ENCODE peak calls at places on chromosomes 7 and 10, in six cellular contexts. T is frontal cortex, F is PC-9, Y is GM12891, G is non-pigmented ciliary epithelial cell, L is endothelial cell of umbilical vein. H is an unnamed sample.

GRCh38 chr7:43735802-43736603 is 6.7 kb upstream of the COA1 start:
- DNase-seq in T (no peak), F (no peak), Y (no peak), G (peak; percentile 14), L (no peak), H (no peak)

GRCh38 chr7:274262-274661 is 15.7 kb upstream of the FOXL3 start:
- DNase-seq in T (no peak), F (no peak), Y (no peak), G (no peak), L (no peak), H (no peak)

GRCh38 chr10:123269675-123270074 is 115.5 kb downstream of the BUB3 start:
- DNase-seq in T (no peak), F (no peak), Y (no peak), G (no peak), L (no peak), H (no peak)

GRCh38 chr10:51724038-51724437 is 24.6 kb upstream of the CSTF2T start:
- DNase-seq in T (no peak), F (no peak), Y (no peak), G (no peak), L (no peak), H (no peak)

GRCh38 chr7:139913006-139913405 is 83.9 kb downstream of the TBXAS1 start:
- DNase-seq in T (no peak), F (no peak), Y (no peak), G (no peak), L (no peak), H (no peak)

GRCh38 chr10:80484243-80484642 is 30.1 kb downstream of the TSPAN14 start:
- DNase-seq in T (no peak), F (no peak), Y (no peak), G (no peak), L (no peak), H (no peak)

GRCh38 chr7:39948375-39948774 is 1.7 kb upstream of the CDK13 start:
- DNase-seq in T (no peak), F (no peak), Y (no peak), G (no peak), L (no peak), H (no peak)

GRCh38 chr7:149427096-149427680 is 33.7 kb downstream of the ZNF777 start:
- DNase-seq in T (no peak), F (no peak), Y (no peak), G (no peak), L (no peak), H (no peak)

GRCh38 chr7:116802784-116803183 is 59.6 kb upstream of the CAPZA2 start:
- DNase-seq in T (peak; percentile 8), F (peak; percentile 43), Y (peak; percentile 15), G (no peak), L (peak; percentile 75), H (no peak)

GRCh38 chr10:89207801-89208551 is 859 bp upstream of the CH25H start:
- DNase-seq in T (peak; percentile 37), F (no peak), Y (no peak), G (no peak), L (no peak), H (peak; percentile 20)

GRCh38 chr7:1749864-1750466 is 79.9 kb downstream of the ELFN1 start:
- DNase-seq in T (no peak), F (no peak), Y (no peak), G (no peak), L (no peak), H (no peak)

GRCh38 chr10:46544989-46545791 is 11.3 kb downstream of the GPRIN2 start:
- DNase-seq in T (no peak), F (peak; percentile 79), Y (peak; percentile 26), G (no peak), L (no peak), H (no peak)

GRCh38 chr10:70379581-70380176 is 2.7 kb downstream of the LRRC20 start:
- DNase-seq in T (no peak), F (no peak), Y (peak; percentile 46), G (no peak), L (no peak), H (no peak)

GRCh38 chr10:80081026-80081425 is 2.6 kb downstream of the TMEM254 start:
- DNase-seq in T (no peak), F (no peak), Y (no peak), G (no peak), L (no peak), H (no peak)

GRCh38 chr10:101558206-101558605 is 29.9 kb downstream of the POLL start:
- DNase-seq in T (no peak), F (no peak), Y (no peak), G (no peak), L (no peak), H (no peak)

GRCh38 chr10:62818426-62819011 is 2.4 kb upstream of the EGR2 start:
- DNase-seq in T (peak; percentile 65), F (no peak), Y (no peak), G (no peak), L (peak; percentile 6), H (peak; percentile 44)

GRCh38 chr10:124296121-124296812 is 122.5 kb downstream of the OAT start:
- DNase-seq in T (no peak), F (no peak), Y (no peak), G (no peak), L (no peak), H (no peak)

GRCh38 chr10:71582019-71582418 is 137.6 kb downstream of the C10orf105 start:
- DNase-seq in T (no peak), F (no peak), Y (no peak), G (no peak), L (peak; percentile 34), H (no peak)

GRCh38 chr10:119511828-119512515 is 30.5 kb downstream of the RGS10 start:
- DNase-seq in T (no peak), F (no peak), Y (no peak), G (no peak), L (no peak), H (peak; percentile 37)

GRCh38 chr7:94169682-94170081 is 165.5 kb upstream of the BET1 start:
- DNase-seq in T (no peak), F (no peak), Y (no peak), G (no peak), L (no peak), H (no peak)

GRCh38 chr7:27103489-27104226 is 1.2 kb upstream of the HOXA2 start:
- DNase-seq in T (no peak), F (no peak), Y (no peak), G (no peak), L (peak; percentile 63), H (no peak)

GRCh38 chr7:84914598-84914997 is 272.3 kb downstream of the SEMA3D start:
- DNase-seq in T (no peak), F (no peak), Y (no peak), G (no peak), L (no peak), H (no peak)

GRCh38 chr7:151101621-151102396 is 15.5 kb downstream of the AGAP3 start:
- DNase-seq in T (no peak), F (no peak), Y (no peak), G (no peak), L (no peak), H (no peak)

GRCh38 chr7:70698219-70698832 is 433.6 kb upstream of the GALNT17 start:
- DNase-seq in T (peak; percentile 63), F (no peak), Y (no peak), G (no peak), L (peak; percentile 35), H (peak; percentile 31)

GRCh38 chr7:33459340-33459751 is 330.0 kb downstream of the BBS9 start:
- DNase-seq in T (no peak), F (no peak), Y (no peak), G (no peak), L (peak; percentile 74), H (no peak)

GRCh38 chr7:1059200-1060091 is 15.1 kb downstream of the GPR146 start:
- DNase-seq in T (no peak), F (no peak), Y (no peak), G (no peak), L (peak; percentile 64), H (peak; percentile 15)

GRCh38 chr7:84722086-84722485 is 464.8 kb downstream of the SEMA3D start:
- DNase-seq in T (no peak), F (no peak), Y (no peak), G (no peak), L (no peak), H (no peak)

GRCh38 chr10:84039957-84040356 is 99.4 kb upstream of the GHITM start:
- DNase-seq in T (no peak), F (no peak), Y (no peak), G (no peak), L (no peak), H (no peak)

H was measured in naive thymus-derived CD8-positive, alpha-beta T cell.